ENCODE peak calls at places on chromosomes 2 and 18, in four cellular contexts. O is endothelial cell of umbilical vein, G is neural progenitor cell, V is fibroblast of lung. Q is an unnamed sample.

GRCh38 chr2:16774980-16775963 is 109.6 kb upstream of the CYRIA start:
- DNase-seq in G (peak; percentile 69), O (no peak), V (peak; percentile 44), Q (no peak)

GRCh38 chr2:68319397-68320117 is at the start of gene CNRIP1:
- DNase-seq in G (peak; percentile 85), V (peak; percentile 85), O (peak; percentile 94), Q (no peak)

GRCh38 chr2:168583064-168583709 is 127.1 kb downstream of the CERS6 start:
- DNase-seq in G (no peak), O (no peak), V (peak; percentile 62), Q (no peak)

GRCh38 chr2:49288113-49288710 is 133.9 kb upstream of the FSHR start:
- DNase-seq in V (no peak), G (no peak), O (no peak), Q (no peak)

GRCh38 chr2:241001413-241002274 is 3.2 kb downstream of the SNED1 start:
- DNase-seq in G (no peak), O (no peak), V (no peak), Q (no peak)

GRCh38 chr2:240991378-240992263 is 6.8 kb upstream of the SNED1 start:
- DNase-seq in V (peak; percentile 97), O (peak; percentile 98), G (no peak), Q (no peak)

GRCh38 chr2:199457147-199458016 is at the start of gene SATB2:
- DNase-seq in G (peak; percentile 69), V (peak; percentile 66), O (peak; percentile 15), Q (no peak)

GRCh38 chr2:186349508-186349907 is 136.6 kb upstream of the ZC3H15 start:
- DNase-seq in V (peak; percentile 95), O (peak; percentile 91), G (no peak), Q (no peak)

GRCh38 chr2:58984731-58985130 is 743.6 kb upstream of the FANCL start:
- DNase-seq in V (no peak), G (no peak), O (no peak), Q (no peak)

GRCh38 chr2:58856100-58856499 is 615.0 kb upstream of the FANCL start:
- DNase-seq in O (no peak), G (no peak), V (no peak), Q (no peak)

GRCh38 chr18:59514193-59514592 is 155.1 kb upstream of the LMAN1 start:
- DNase-seq in G (peak; percentile 33), O (peak; percentile 87), V (peak; percentile 82), Q (no peak)

GRCh38 chr18:11850821-11851155 is 425 bp upstream of the CHMP1B start:
- DNase-seq in G (no peak), V (peak; percentile 80), O (no peak), Q (no peak)

GRCh38 chr2:42928692-42929576 is 136.6 kb upstream of the HAAO start:
- DNase-seq in V (peak; percentile 43), O (peak; percentile 62), G (peak; percentile 76), Q (no peak)

GRCh38 chr2:68059769-68060525 is 2.9 kb downstream of the C1D start:
- DNase-seq in G (no peak), O (no peak), V (no peak), Q (no peak)

GRCh38 chr2:74197983-74198460 is 393 bp upstream of the MTHFD2 start:
- DNase-seq in V (no peak), O (no peak), G (no peak), Q (no peak)

GRCh38 chr2:188381614-188382013 is 89.9 kb downstream of the GULP1 start:
- DNase-seq in G (no peak), V (peak; percentile 58), O (peak; percentile 83), Q (no peak)

GRCh38 chr2:19659375-19659774 is 242.4 kb downstream of the TTC32 start:
- DNase-seq in G (no peak), O (no peak), V (no peak), Q (no peak)

GRCh38 chr2:209147981-209148380 is 275.9 kb upstream of the MAP2 start:
- DNase-seq in G (no peak), O (no peak), V (no peak), Q (no peak)

GRCh38 chr2:33848486-33848885 is 249.4 kb upstream of the FAM98A start:
- DNase-seq in G (no peak), V (peak; percentile 35), O (no peak), Q (no peak)

GRCh38 chr2:109711230-109712125 is 82.6 kb upstream of the RGPD5 start:
- DNase-seq in G (no peak), V (no peak), O (peak; percentile 10), Q (no peak)

GRCh38 chr2:32284321-32284720 is 6.6 kb downstream of the YIPF4 start:
- DNase-seq in V (no peak), G (no peak), O (peak; percentile 71), Q (no peak)

GRCh38 chr2:113750385-113750784 is 6.1 kb downstream of the SLC35F5 start:
- DNase-seq in O (no peak), V (no peak), G (no peak), Q (no peak)

GRCh38 chr2:11278219-11278618 is 66.2 kb downstream of the ROCK2 start:
- DNase-seq in G (no peak), V (no peak), O (no peak), Q (no peak)

GRCh38 chr2:69798909-69799526 is 30.4 kb upstream of the GMCL1 start:
- DNase-seq in G (peak; percentile 29), O (peak; percentile 77), V (peak; percentile 53), Q (no peak)

GRCh38 chr2:181440919-181441318 is 16.3 kb upstream of the ITGA4 start:
- DNase-seq in V (no peak), O (no peak), G (no peak), Q (peak; percentile 52)

GRCh38 chr2:159090514-159091201 is 122.2 kb downstream of the TANC1 start:
- DNase-seq in V (no peak), O (peak; percentile 57), G (no peak), Q (no peak)

GRCh38 chr2:233408366-233409285 is 54.3 kb downstream of the DGKD start:
- DNase-seq in G (no peak), V (no peak), O (no peak), Q (no peak)

GRCh38 chr2:95346236-95346737 is 49.1 kb downstream of the KCNIP3 start:
- DNase-seq in V (peak; percentile 66), O (no peak), G (no peak), Q (no peak)

GRCh38 chr2:155223781-155224406 is 525.4 kb downstream of the KCNJ3 start:
- DNase-seq in G (peak; percentile 26), V (peak; percentile 0), O (peak; percentile 37), Q (no peak)

GRCh38 chr2:138223321-138223720 is 259.0 kb downstream of the HNMT start:
- DNase-seq in V (no peak), G (no peak), O (no peak), Q (no peak)

GRCh38 chr2:232265329-232265728 is 113.2 kb upstream of the ALPP start:
- DNase-seq in G (no peak), O (no peak), V (no peak), Q (no peak)

GRCh38 chr2:35989523-35989922 is 366.1 kb upstream of the CRIM1 start:
- DNase-seq in O (no peak), V (no peak), G (peak; percentile 86), Q (no peak)

GRCh38 chr2:241636983-241637232 is at the start of gene THAP4:
- DNase-seq in G (no peak), O (no peak), V (no peak), Q (no peak)

GRCh38 chr2:43161650-43162542 is 64.5 kb downstream of the ZFP36L2 start:
- DNase-seq in G (no peak), O (no peak), V (no peak), Q (no peak)

GRCh38 chr2:12619975-12620374 is 96.8 kb upstream of the TRIB2 start:
- DNase-seq in V (peak; percentile 91), O (no peak), G (no peak), Q (no peak)

GRCh38 chr2:60550151-60550983 is 3.1 kb downstream of the BCL11A start:
- DNase-seq in G (peak; percentile 75), O (peak; percentile 52), V (peak; percentile 81), Q (peak; percentile 89)

GRCh38 chr2:214006601-214007000 is 404.3 kb upstream of the VWC2L start:
- DNase-seq in O (no peak), V (no peak), G (no peak), Q (no peak)
- H3K27ac ChIP-seq in O (no peak overlapping the region), V (no peak overlapping the region), G (no peak overlapping the region), Q (no peak overlapping the region)

GRCh38 chr2:39490586-39490985 is 53.5 kb upstream of the MAP4K3 start:
- DNase-seq in G (no peak), V (no peak), O (no peak), Q (no peak)

GRCh38 chr2:39494784-39495251 is 57.7 kb upstream of the MAP4K3 start:
- DNase-seq in G (peak; percentile 24), O (peak; percentile 92), V (peak; percentile 93), Q (no peak)

GRCh38 chr2:39491653-39492052 is 54.6 kb upstream of the MAP4K3 start:
- DNase-seq in O (no peak), G (no peak), V (no peak), Q (no peak)

GRCh38 chr2:39492701-39493100 is 55.6 kb upstream of the MAP4K3 start:
- DNase-seq in G (no peak), V (no peak), O (no peak), Q (no peak)

GRCh38 chr2:39492095-39492590 is 55.1 kb upstream of the MAP4K3 start:
- DNase-seq in O (peak; percentile 58), V (peak; percentile 97), G (no peak), Q (no peak)
- TF ChIP-seq EZH2 in O (no peak), V (no peak), G (no peak), Q (no peak)

GRCh38 chr18:47594621-47595086 is 335.8 kb downstream of the SMAD2 start:
- DNase-seq in V (no peak), G (no peak), O (no peak), Q (no peak)
- H3K27ac ChIP-seq in V (no peak overlapping the region), G (no peak overlapping the region), O (no peak overlapping the region), Q (no peak overlapping the region)

GRCh38 chr2:222319576-222320440 is 21.0 kb upstream of the PAX3 start:
- DNase-seq in G (no peak), V (no peak), O (no peak), Q (no peak)

GRCh38 chr2:222318026-222318711 is 19.4 kb upstream of the PAX3 start:
- DNase-seq in G (peak; percentile 92), O (peak; percentile 76), V (peak; percentile 78), Q (no peak)

GRCh38 chr2:222318712-222319575 is 20.1 kb upstream of the PAX3 start:
- DNase-seq in O (no peak), V (no peak), G (peak; percentile 82), Q (no peak)

GRCh38 chr2:222322241-222322640 is 23.4 kb upstream of the PAX3 start:
- DNase-seq in V (no peak), G (no peak), O (no peak), Q (no peak)

DNA sequence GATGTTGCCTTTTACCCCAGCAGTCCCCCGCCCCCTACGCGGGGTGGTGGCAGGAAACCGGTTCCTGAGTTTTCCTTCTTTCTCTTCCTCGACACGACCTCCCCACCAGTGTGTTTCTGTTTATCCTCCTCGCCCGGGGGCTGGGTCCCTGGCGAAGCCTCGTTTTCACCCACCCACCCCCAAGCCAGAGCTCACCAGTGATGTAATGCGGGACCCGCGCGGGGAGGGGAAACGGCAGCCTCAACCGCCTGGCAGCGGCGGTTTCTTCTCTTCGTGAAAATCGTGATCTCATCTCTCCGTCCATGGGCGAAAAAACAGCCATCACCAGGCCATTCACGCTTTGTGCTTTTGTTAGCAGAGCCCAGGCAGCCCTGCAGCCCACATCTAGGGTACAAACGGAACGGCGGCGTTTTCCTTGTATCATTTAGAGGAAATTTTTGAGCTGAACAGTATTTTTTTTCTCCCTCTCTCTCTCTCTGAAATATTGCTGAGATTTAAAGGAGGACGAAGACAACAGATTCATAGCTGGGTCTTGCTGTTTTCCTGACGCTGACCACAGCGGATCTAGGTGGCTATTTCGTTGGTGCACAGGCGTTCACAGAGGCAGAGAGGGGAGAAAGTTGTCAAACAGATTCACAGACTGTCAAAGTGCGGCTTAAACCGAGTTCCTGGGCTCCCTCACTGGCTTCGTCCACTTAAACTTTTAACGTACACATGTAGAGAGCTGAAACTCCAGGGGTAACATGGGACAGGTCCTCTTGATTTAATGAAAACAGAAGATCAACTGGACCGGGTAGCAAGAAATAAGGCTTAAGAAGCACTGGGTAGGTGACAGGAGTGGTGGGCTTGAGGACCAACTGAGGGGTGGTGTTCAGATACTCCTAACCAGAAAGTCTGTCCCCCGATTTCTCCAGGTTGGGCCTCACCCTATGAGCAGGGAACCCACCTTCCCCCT is 21.9 kb upstream of the PAX3 start:
- DNase-seq in O (peak; percentile 35), V (no peak), G (peak; percentile 62), Q (no peak)
- TF ChIP-seq EZH2 in O (peak; percentile 89), V (no peak), G (peak; percentile 80), Q (no peak)

Q was measured in DND-41.